ENCODE peak calls at places on chromosome 14, in seven cellular contexts. One of them, this sample, is unnamed.

GRCh38 chr14:53027031-53027430 is 76.2 kb upstream of the FERMT2 start:
- DNase-seq in CD4-positive, alpha-beta T cell: no peak
- DNase-seq in tibial artery: no peak
- DNase-seq in K562: no peak
- DNase-seq in neural progenitor cell: no peak
- DNase-seq in neuronal stem cell: no peak
- DNase-seq in fibroblast of lung: no peak
- DNase-seq in this sample: no peak

GRCh38 chr14:88614218-88614907 is 51.5 kb downstream of the ZC3H14 start:
- DNase-seq in tibial artery: no peak
- DNase-seq in CD4-positive, alpha-beta T cell: no peak
- DNase-seq in neuronal stem cell: no peak
- DNase-seq in fibroblast of lung: peak; percentile 86
- DNase-seq in neural progenitor cell: no peak
- DNase-seq in K562: no peak
- DNase-seq in this sample: no peak

GRCh38 chr14:93891756-93892504 is 35.2 kb upstream of the FAM181A start:
- DNase-seq in CD4-positive, alpha-beta T cell: no peak
- DNase-seq in fibroblast of lung: no peak
- DNase-seq in neuronal stem cell: no peak
- DNase-seq in tibial artery: no peak
- DNase-seq in neural progenitor cell: no peak
- DNase-seq in K562: no peak
- DNase-seq in this sample: no peak

GRCh38 chr14:98120831-98121464 is 1151.0 kb downstream of the BCL11B start:
- DNase-seq in K562: no peak
- DNase-seq in neural progenitor cell: no peak
- DNase-seq in tibial artery: no peak
- DNase-seq in fibroblast of lung: no peak
- DNase-seq in CD4-positive, alpha-beta T cell: no peak
- DNase-seq in neuronal stem cell: no peak
- DNase-seq in this sample: no peak

GRCh38 chr14:44847910-44848309 is 113.8 kb downstream of the KLHL28 start:
- DNase-seq in neuronal stem cell: no peak
- DNase-seq in fibroblast of lung: peak; percentile 46
- DNase-seq in K562: no peak
- DNase-seq in CD4-positive, alpha-beta T cell: no peak
- DNase-seq in neural progenitor cell: no peak
- DNase-seq in tibial artery: no peak
- DNase-seq in this sample: no peak

GRCh38 chr14:60506010-60506409 is 2.9 kb upstream of the SIX6 start:
- DNase-seq in tibial artery: no peak
- DNase-seq in fibroblast of lung: no peak
- DNase-seq in neural progenitor cell: no peak
- DNase-seq in neuronal stem cell: no peak
- DNase-seq in K562: no peak
- DNase-seq in CD4-positive, alpha-beta T cell: no peak
- DNase-seq in this sample: no peak

GRCh38 chr14:81382517-81383225 is 17.5 kb downstream of the STON2 start:
- DNase-seq in fibroblast of lung: peak; percentile 45
- DNase-seq in neuronal stem cell: no peak
- DNase-seq in K562: no peak
- DNase-seq in neural progenitor cell: no peak
- DNase-seq in CD4-positive, alpha-beta T cell: no peak
- DNase-seq in tibial artery: no peak
- DNase-seq in this sample: no peak

GRCh38 chr14:99174920-99175319 is 97.1 kb downstream of the BCL11B start:
- DNase-seq in fibroblast of lung: no peak
- DNase-seq in neural progenitor cell: no peak
- DNase-seq in K562: no peak
- DNase-seq in neuronal stem cell: no peak
- DNase-seq in CD4-positive, alpha-beta T cell: no peak
- DNase-seq in tibial artery: no peak
- DNase-seq in this sample: no peak

GRCh38 chr14:103433902-103434563 is 48.8 kb downstream of the MARK3 start:
- DNase-seq in fibroblast of lung: no peak
- DNase-seq in CD4-positive, alpha-beta T cell: no peak
- DNase-seq in neuronal stem cell: no peak
- DNase-seq in neural progenitor cell: no peak
- DNase-seq in K562: no peak
- DNase-seq in tibial artery: no peak
- DNase-seq in this sample: no peak

GRCh38 chr14:81565441-81566290 is 32.0 kb upstream of the SEL1L start:
- DNase-seq in CD4-positive, alpha-beta T cell: no peak
- DNase-seq in K562: peak; percentile 31
- DNase-seq in fibroblast of lung: no peak
- DNase-seq in neuronal stem cell: peak; percentile 37
- DNase-seq in neural progenitor cell: peak; percentile 59
- DNase-seq in tibial artery: no peak
- DNase-seq in this sample: peak; percentile 77

GRCh38 chr14:38389666-38390065 is 133.8 kb upstream of the CLEC14A start:
- DNase-seq in CD4-positive, alpha-beta T cell: no peak
- DNase-seq in tibial artery: no peak
- DNase-seq in neural progenitor cell: no peak
- DNase-seq in neuronal stem cell: no peak
- DNase-seq in K562: no peak
- DNase-seq in fibroblast of lung: peak; percentile 27
- DNase-seq in this sample: no peak

GRCh38 chr14:61222388-61222787 is 58.8 kb downstream of the TMEM30B start:
- DNase-seq in neural progenitor cell: no peak
- DNase-seq in CD4-positive, alpha-beta T cell: no peak
- DNase-seq in neuronal stem cell: no peak
- DNase-seq in tibial artery: no peak
- DNase-seq in fibroblast of lung: no peak
- DNase-seq in K562: no peak
- DNase-seq in this sample: peak; percentile 53

GRCh38 chr14:57761800-57762199 is 104.1 kb downstream of the SLC35F4 start:
- DNase-seq in fibroblast of lung: no peak
- DNase-seq in K562: no peak
- DNase-seq in CD4-positive, alpha-beta T cell: no peak
- DNase-seq in neuronal stem cell: no peak
- DNase-seq in neural progenitor cell: peak; percentile 15
- DNase-seq in tibial artery: no peak
- DNase-seq in this sample: no peak

GRCh38 chr14:47392351-47392750 is 283.1 kb downstream of the MDGA2 start:
- DNase-seq in K562: no peak
- DNase-seq in fibroblast of lung: peak; percentile 11
- DNase-seq in CD4-positive, alpha-beta T cell: no peak
- DNase-seq in neural progenitor cell: no peak
- DNase-seq in tibial artery: no peak
- DNase-seq in neuronal stem cell: no peak
- DNase-seq in this sample: no peak

GRCh38 chr14:24734917-24735500 is 101.0 kb upstream of the GZMB start:
- DNase-seq in K562: peak; percentile 64
- DNase-seq in tibial artery: peak; percentile 37
- DNase-seq in neuronal stem cell: peak; percentile 70
- DNase-seq in CD4-positive, alpha-beta T cell: no peak
- DNase-seq in neural progenitor cell: peak; percentile 83
- DNase-seq in fibroblast of lung: peak; percentile 49
- DNase-seq in this sample: peak; percentile 87

GRCh38 chr14:62289471-62289870 is 527.3 kb downstream of the SNAPC1 start:
- DNase-seq in neuronal stem cell: no peak
- DNase-seq in neural progenitor cell: no peak
- DNase-seq in fibroblast of lung: peak; percentile 98
- DNase-seq in CD4-positive, alpha-beta T cell: no peak
- DNase-seq in K562: no peak
- DNase-seq in tibial artery: no peak
- DNase-seq in this sample: no peak

GRCh38 chr14:89773644-89774316 is 180.8 kb downstream of the EFCAB11 start:
- DNase-seq in neural progenitor cell: peak; percentile 51
- DNase-seq in neuronal stem cell: no peak
- DNase-seq in fibroblast of lung: peak; percentile 76
- DNase-seq in CD4-positive, alpha-beta T cell: peak; percentile 16
- DNase-seq in tibial artery: no peak
- DNase-seq in K562: peak; percentile 6
- DNase-seq in this sample: peak; percentile 81

GRCh38 chr14:61558271-61558670 is 137.0 kb upstream of the HIF1A start:
- DNase-seq in CD4-positive, alpha-beta T cell: no peak
- DNase-seq in neural progenitor cell: no peak
- DNase-seq in tibial artery: no peak
- DNase-seq in fibroblast of lung: peak; percentile 45
- DNase-seq in neuronal stem cell: no peak
- DNase-seq in K562: no peak
- DNase-seq in this sample: no peak

GRCh38 chr14:104750658-104751057 is 2.3 kb upstream of the SIVA1 start:
- DNase-seq in neural progenitor cell: no peak
- DNase-seq in fibroblast of lung: no peak
- DNase-seq in K562: peak; percentile 31
- DNase-seq in CD4-positive, alpha-beta T cell: no peak
- DNase-seq in tibial artery: no peak
- DNase-seq in neuronal stem cell: no peak
- DNase-seq in this sample: peak; percentile 77

GRCh38 chr14:63928744-63929174 is 76.0 kb downstream of the SYNE2 start:
- DNase-seq in K562: no peak
- DNase-seq in tibial artery: no peak
- DNase-seq in neuronal stem cell: no peak
- DNase-seq in fibroblast of lung: peak; percentile 12
- DNase-seq in neural progenitor cell: no peak
- DNase-seq in CD4-positive, alpha-beta T cell: no peak
- DNase-seq in this sample: no peak

GRCh38 chr14:68841030-68841809 is 48.4 kb upstream of the ZFP36L1 start:
- DNase-seq in K562: no peak
- DNase-seq in neuronal stem cell: no peak
- DNase-seq in tibial artery: no peak
- DNase-seq in CD4-positive, alpha-beta T cell: no peak
- DNase-seq in fibroblast of lung: peak; percentile 69
- DNase-seq in neural progenitor cell: no peak
- DNase-seq in this sample: no peak

GRCh38 chr14:30443368-30444007 is 115.5 kb upstream of the G2E3 start:
- DNase-seq in neuronal stem cell: peak; percentile 45
- DNase-seq in tibial artery: no peak
- DNase-seq in CD4-positive, alpha-beta T cell: no peak
- DNase-seq in K562: peak; percentile 23
- DNase-seq in fibroblast of lung: peak; percentile 32
- DNase-seq in neural progenitor cell: peak; percentile 69
- DNase-seq in this sample: peak; percentile 78

GRCh38 chr14:68741481-68741799 is 51.4 kb downstream of the ZFP36L1 start:
- DNase-seq in tibial artery: no peak
- DNase-seq in neural progenitor cell: no peak
- DNase-seq in fibroblast of lung: no peak
- DNase-seq in K562: no peak
- DNase-seq in CD4-positive, alpha-beta T cell: no peak
- DNase-seq in neuronal stem cell: no peak
- DNase-seq in this sample: no peak

GRCh38 chr14:89915114-89915878 is 39.2 kb downstream of the EFCAB11 start:
- DNase-seq in neural progenitor cell: peak; percentile 62
- DNase-seq in fibroblast of lung: peak; percentile 58
- DNase-seq in CD4-positive, alpha-beta T cell: peak; percentile 54
- DNase-seq in neuronal stem cell: peak; percentile 66
- DNase-seq in tibial artery: peak; percentile 74
- DNase-seq in K562: peak; percentile 52
- DNase-seq in this sample: peak; percentile 90

GRCh38 chr14:95057147-95057546 is 100.2 kb downstream of the DICER1 start:
- DNase-seq in neural progenitor cell: no peak
- DNase-seq in CD4-positive, alpha-beta T cell: no peak
- DNase-seq in fibroblast of lung: no peak
- DNase-seq in K562: no peak
- DNase-seq in tibial artery: no peak
- DNase-seq in neuronal stem cell: no peak
- DNase-seq in this sample: no peak
- H3K27ac ChIP-seq in neural progenitor cell: no peak overlapping the region
- H3K27ac ChIP-seq in CD4-positive, alpha-beta T cell: no peak overlapping the region
- H3K27ac ChIP-seq in fibroblast of lung: no peak overlapping the region
- H3K27ac ChIP-seq in K562: no peak overlapping the region
- H3K27ac ChIP-seq in tibial artery: no peak overlapping the region
- H3K27ac ChIP-seq in neuronal stem cell: no peak overlapping the region
- H3K27ac ChIP-seq in this sample: no peak overlapping the region

DNA sequence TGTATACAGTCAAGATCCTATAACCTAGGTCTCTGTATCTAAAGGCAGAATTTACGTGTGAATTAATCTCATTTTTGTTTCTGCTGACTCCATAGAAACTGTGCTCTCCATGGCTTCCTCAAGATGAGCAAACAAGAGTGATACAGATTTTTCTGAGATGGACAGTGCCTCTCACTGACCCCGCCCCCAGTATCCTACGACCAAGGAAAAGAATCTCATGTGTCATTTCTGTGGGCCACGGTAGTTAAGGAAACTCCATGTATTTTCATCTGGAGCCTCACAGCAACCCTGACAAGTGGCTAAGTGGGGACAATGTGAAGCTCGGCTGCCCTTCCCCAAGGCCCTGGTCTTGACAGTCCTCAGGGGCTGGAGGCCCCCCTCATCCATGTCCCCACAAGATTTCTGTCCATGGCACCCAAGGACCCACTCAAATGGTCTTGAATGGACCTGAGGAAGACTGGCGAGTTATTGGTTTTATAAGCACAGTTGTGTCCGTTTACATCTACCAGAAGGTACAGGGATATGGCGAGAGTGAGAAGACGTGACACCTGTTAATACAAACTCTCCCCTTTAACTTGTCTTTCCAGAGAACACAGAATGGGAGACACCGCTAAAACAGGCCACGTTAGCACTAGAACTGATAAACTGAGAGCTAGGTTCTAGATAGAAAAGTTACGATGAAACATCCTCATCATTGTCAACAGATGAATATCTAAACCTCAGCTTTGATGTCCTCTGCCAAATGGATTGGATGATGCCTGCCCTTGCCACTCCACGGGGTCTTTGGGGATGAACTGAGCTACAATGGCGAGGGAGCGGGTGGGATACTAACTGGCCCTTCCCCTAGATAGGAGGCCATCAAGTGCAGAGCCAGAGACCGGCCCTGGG is 108.4 kb upstream of the EGLN3 start:
- DNase-seq in neuronal stem cell: no peak
- DNase-seq in K562: peak; percentile 72
- DNase-seq in fibroblast of lung: no peak
- DNase-seq in neural progenitor cell: no peak
- DNase-seq in CD4-positive, alpha-beta T cell: no peak
- DNase-seq in tibial artery: no peak
- DNase-seq in this sample: no peak
- H3K27ac ChIP-seq in neuronal stem cell: no peak overlapping the region
- H3K27ac ChIP-seq in K562: peak overlapping the region; percentile 84
- H3K27ac ChIP-seq in fibroblast of lung: no peak overlapping the region
- H3K27ac ChIP-seq in neural progenitor cell: no peak overlapping the region
- H3K27ac ChIP-seq in CD4-positive, alpha-beta T cell: no peak overlapping the region
- H3K27ac ChIP-seq in tibial artery: peak overlapping the region; percentile 90
- H3K27ac ChIP-seq in this sample: no peak overlapping the region

GRCh38 chr14:95456281-95456680 is 60.2 kb downstream of the SYNE3 start:
- DNase-seq in CD4-positive, alpha-beta T cell: no peak
- DNase-seq in fibroblast of lung: no peak
- DNase-seq in neuronal stem cell: no peak
- DNase-seq in neural progenitor cell: no peak
- DNase-seq in K562: no peak
- DNase-seq in tibial artery: no peak
- DNase-seq in this sample: no peak
- H3K27ac ChIP-seq in CD4-positive, alpha-beta T cell: no peak overlapping the region
- H3K27ac ChIP-seq in fibroblast of lung: no peak overlapping the region
- H3K27ac ChIP-seq in neuronal stem cell: no peak overlapping the region
- H3K27ac ChIP-seq in neural progenitor cell: no peak overlapping the region
- H3K27ac ChIP-seq in K562: no peak overlapping the region
- H3K27ac ChIP-seq in tibial artery: no peak overlapping the region
- H3K27ac ChIP-seq in this sample: no peak overlapping the region

GRCh38 chr14:77314539-77314938 is 6.1 kb downstream of the POMT2 start:
- DNase-seq in neuronal stem cell: no peak
- DNase-seq in CD4-positive, alpha-beta T cell: no peak
- DNase-seq in K562: no peak
- DNase-seq in tibial artery: no peak
- DNase-seq in neural progenitor cell: no peak
- DNase-seq in fibroblast of lung: no peak
- DNase-seq in this sample: no peak
- H3K27ac ChIP-seq in neuronal stem cell: no peak overlapping the region
- H3K27ac ChIP-seq in CD4-positive, alpha-beta T cell: no peak overlapping the region
- H3K27ac ChIP-seq in K562: no peak overlapping the region
- H3K27ac ChIP-seq in tibial artery: no peak overlapping the region
- H3K27ac ChIP-seq in neural progenitor cell: no peak overlapping the region
- H3K27ac ChIP-seq in fibroblast of lung: no peak overlapping the region
- H3K27ac ChIP-seq in this sample: no peak overlapping the region

GRCh38 chr14:101774814-101775213 is 13.3 kb downstream of the PPP2R5C start:
- DNase-seq in K562: no peak
- DNase-seq in fibroblast of lung: no peak
- DNase-seq in neuronal stem cell: no peak
- DNase-seq in CD4-positive, alpha-beta T cell: no peak
- DNase-seq in tibial artery: no peak
- DNase-seq in neural progenitor cell: no peak
- DNase-seq in this sample: peak; percentile 63
- H3K27ac ChIP-seq in K562: no peak overlapping the region
- H3K27ac ChIP-seq in fibroblast of lung: no peak overlapping the region
- H3K27ac ChIP-seq in neuronal stem cell: no peak overlapping the region
- H3K27ac ChIP-seq in CD4-positive, alpha-beta T cell: no peak overlapping the region
- H3K27ac ChIP-seq in tibial artery: no peak overlapping the region
- H3K27ac ChIP-seq in neural progenitor cell: no peak overlapping the region
- H3K27ac ChIP-seq in this sample: peak overlapping the region; percentile 97